ENCODE peak calls at places on chromosomes 7 and 10, in seven cellular contexts. O, L, D, Y, K, W and R are unnamed samples.

GRCh38 chr7:142391191-142391992 is 133.5 kb upstream of the PRSS58 start:
- DNase-seq in W (peak; percentile 40), O (no peak), K (peak; percentile 38), D (peak; percentile 76), L (peak; percentile 51), Y (peak; percentile 78), R (peak; percentile 15)

GRCh38 chr7:18558910-18559309 is 63.4 kb downstream of the HDAC9 start:
- DNase-seq in Y (no peak), L (no peak), D (no peak), W (no peak), O (no peak), K (no peak), R (no peak)

GRCh38 chr7:37186753-37187152 is 261.9 kb downstream of the ELMO1 start:
- DNase-seq in K (no peak), L (no peak), O (no peak), Y (no peak), D (no peak), W (no peak), R (no peak)

GRCh38 chr7:125506331-125506730 is 576.7 kb upstream of the POT1 start:
- DNase-seq in Y (peak; percentile 13), D (no peak), K (no peak), L (no peak), W (no peak), O (no peak), R (no peak)

GRCh38 chr7:49020145-49020544 is 95.8 kb downstream of the CDC14C start:
- DNase-seq in W (no peak), D (no peak), O (no peak), Y (no peak), K (no peak), L (no peak), R (no peak)

GRCh38 chr7:41241641-41242040 is 461.2 kb downstream of the INHBA start:
- DNase-seq in K (peak; percentile 3), O (no peak), L (no peak), Y (peak; percentile 15), D (peak; percentile 51), W (no peak), R (no peak)

GRCh38 chr7:124101173-124101768 is 68.4 kb upstream of the TMEM229A start:
- DNase-seq in Y (peak; percentile 34), W (peak; percentile 6), K (no peak), D (no peak), L (peak; percentile 17), O (peak; percentile 23), R (peak; percentile 10)

GRCh38 chr10:53957401-53957800 is 843.6 kb downstream of the PCDH15 start:
- DNase-seq in Y (no peak), O (peak; percentile 28), K (no peak), L (no peak), D (no peak), W (no peak), R (no peak)

GRCh38 chr7:29684787-29685650 is 121.3 kb upstream of the WIPF3 start:
- DNase-seq in Y (peak; percentile 85), O (peak; percentile 80), L (peak; percentile 65), W (peak; percentile 77), D (peak; percentile 72), K (peak; percentile 13), R (peak; percentile 50)

GRCh38 chr10:98225000-98225399 is 43.0 kb downstream of the LOXL4 start:
- DNase-seq in O (no peak), Y (no peak), L (no peak), D (no peak), K (no peak), W (no peak), R (peak; percentile 55)

GRCh38 chr10:73263948-73264347 is 11.5 kb upstream of the MRPS16 start:
- DNase-seq in W (no peak), Y (no peak), D (no peak), L (no peak), O (peak; percentile 26), K (no peak), R (peak; percentile 36)

GRCh38 chr10:96846926-96847325 is 14.8 kb downstream of the LCOR start:
- DNase-seq in W (no peak), K (no peak), L (no peak), D (no peak), O (no peak), Y (no peak), R (no peak)

GRCh38 chr10:96840841-96841518 is 8.9 kb downstream of the LCOR start:
- DNase-seq in O (peak; percentile 73), W (no peak), Y (peak; percentile 77), L (no peak), D (no peak), K (no peak), R (peak; percentile 60)

GRCh38 chr10:96846395-96846794 is 14.3 kb downstream of the LCOR start:
- DNase-seq in O (no peak), Y (no peak), W (no peak), K (no peak), L (no peak), D (no peak), R (no peak)

GRCh38 chr10:96842896-96843723 is 11.0 kb downstream of the LCOR start:
- DNase-seq in Y (peak; percentile 55), K (no peak), D (no peak), O (no peak), L (no peak), W (no peak), R (no peak)

DNA sequence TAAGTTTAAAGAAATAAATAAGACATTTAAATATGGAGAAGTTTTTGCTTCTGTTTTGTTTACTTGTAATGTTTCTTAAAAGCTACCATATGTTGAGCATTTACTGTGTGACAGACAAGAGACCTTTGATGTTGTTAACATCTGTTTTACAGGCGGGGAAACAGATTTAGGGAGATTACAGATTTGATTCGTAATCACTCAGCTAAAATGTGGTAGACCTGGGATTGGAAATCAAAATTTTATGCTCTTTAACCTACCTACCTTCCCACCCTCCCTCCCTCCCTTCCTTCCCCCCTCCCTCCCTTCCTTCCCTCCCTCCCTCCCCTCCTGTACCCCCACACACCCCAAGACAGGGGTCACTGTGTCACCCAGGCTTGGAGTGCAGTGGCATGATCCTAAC is 11.7 kb downstream of the LCOR start:
- DNase-seq in K (no peak), W (no peak), O (no peak), L (no peak), Y (no peak), D (no peak), R (no peak)
- H3K18ac ChIP-seq in K (no peak overlapping the region), W (peak overlapping the region; percentile 92), O (no peak overlapping the region), L (no peak overlapping the region), Y (no peak overlapping the region), D (no peak overlapping the region), R (no peak overlapping the region)

GRCh38 chr7:31314781-31315180 is 25.7 kb downstream of the NEUROD6 start:
- DNase-seq in D (no peak), W (no peak), L (no peak), Y (no peak), K (no peak), O (no peak), R (no peak)

GRCh38 chr7:31311465-31312074 is 29.0 kb downstream of the NEUROD6 start:
- DNase-seq in O (no peak), W (no peak), K (no peak), D (peak; percentile 39), Y (peak; percentile 90), L (no peak), R (no peak)

GRCh38 chr7:31316876-31317275 is 23.6 kb downstream of the NEUROD6 start:
- DNase-seq in D (no peak), L (no peak), W (no peak), O (no peak), Y (no peak), K (no peak), R (no peak)

GRCh38 chr7:31315758-31316157 is 24.8 kb downstream of the NEUROD6 start:
- DNase-seq in O (no peak), K (no peak), L (no peak), W (no peak), D (no peak), Y (no peak), R (no peak)

DNA sequence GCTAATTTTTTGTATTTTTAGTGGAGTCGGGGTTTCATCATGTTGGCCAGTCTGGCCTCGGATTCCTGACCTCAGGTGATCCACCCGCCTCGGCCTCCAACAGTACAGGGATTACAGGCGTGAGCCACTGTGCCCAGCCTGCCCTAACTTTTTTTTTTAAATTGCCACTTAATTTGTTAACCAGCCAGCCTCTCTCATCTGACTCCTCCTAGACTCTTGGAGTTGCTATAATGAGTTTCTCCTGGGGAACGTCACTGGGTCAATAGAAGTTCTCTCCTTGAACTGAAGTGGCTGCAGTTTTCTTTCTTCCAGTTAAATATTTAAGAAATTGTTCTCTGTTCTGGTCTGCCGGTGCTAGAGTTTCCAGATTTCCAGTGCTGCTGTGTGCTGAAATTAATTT is 27.7 kb downstream of the NEUROD6 start:
- DNase-seq in O (no peak), W (no peak), L (no peak), Y (no peak), D (no peak), K (no peak), R (no peak)
- H3K18ac ChIP-seq in O (no peak overlapping the region), W (no peak overlapping the region), L (no peak overlapping the region), Y (no peak overlapping the region), D (no peak overlapping the region), K (no peak overlapping the region), R (no peak overlapping the region)

DNA sequence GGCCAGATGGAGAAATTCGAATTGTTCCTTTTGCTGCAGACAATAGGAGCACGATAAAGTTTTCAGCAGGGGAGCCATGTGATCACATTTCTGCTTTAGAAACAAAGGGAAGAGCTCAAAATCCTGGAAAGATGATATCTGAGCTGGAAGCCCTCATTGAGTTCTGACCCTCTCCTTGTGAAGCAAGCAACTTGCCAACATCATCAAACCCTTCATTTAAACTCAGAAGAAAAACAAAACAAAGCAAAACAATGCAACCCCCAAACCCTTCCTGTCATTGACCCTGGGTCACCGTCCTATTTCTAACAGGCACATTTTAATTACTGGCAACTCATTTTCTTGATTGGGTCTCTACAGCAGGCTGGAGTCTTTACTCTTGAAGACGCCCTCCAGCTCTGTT is 198.3 kb upstream of the ZNF32 start:
- DNase-seq in K (no peak), L (no peak), O (no peak), D (no peak), Y (no peak), W (no peak), R (no peak)
- H3K18ac ChIP-seq in K (no peak overlapping the region), L (no peak overlapping the region), O (no peak overlapping the region), D (no peak overlapping the region), Y (no peak overlapping the region), W (no peak overlapping the region), R (no peak overlapping the region)

GRCh38 chr7:12550956-12551355 is 19.6 kb upstream of the SCIN start:
- DNase-seq in Y (peak; percentile 21), K (no peak), D (no peak), O (no peak), W (no peak), L (no peak), R (peak; percentile 28)

GRCh38 chr7:12557282-12557681 is 13.2 kb upstream of the SCIN start:
- DNase-seq in L (no peak), K (no peak), Y (peak; percentile 17), D (peak; percentile 30), W (peak; percentile 18), O (no peak), R (no peak)

GRCh38 chr7:12554848-12555247 is 15.7 kb upstream of the SCIN start:
- DNase-seq in W (no peak), Y (no peak), D (no peak), K (no peak), O (no peak), L (no peak), R (no peak)

GRCh38 chr7:12554421-12554820 is 16.1 kb upstream of the SCIN start:
- DNase-seq in O (no peak), L (no peak), Y (no peak), D (no peak), W (no peak), K (no peak), R (no peak)

DNA sequence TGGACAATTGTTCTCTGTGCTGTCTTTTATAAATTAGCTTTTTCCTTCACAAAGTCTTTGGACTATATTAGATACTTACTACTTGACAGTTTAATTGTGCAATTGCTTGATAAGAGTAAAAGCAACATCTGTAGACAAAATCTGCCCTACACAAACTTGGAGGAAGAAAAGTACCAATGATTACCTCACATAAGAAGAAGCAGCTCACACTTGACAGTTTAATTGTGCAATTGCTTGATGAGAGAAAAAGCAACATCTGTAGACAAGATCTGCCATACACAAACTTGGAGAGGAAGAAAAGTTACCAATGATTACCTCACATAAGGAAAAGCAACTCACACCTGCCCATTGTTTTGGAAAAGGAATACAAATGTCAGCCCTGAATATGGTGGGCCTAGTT is 17.1 kb upstream of the SCIN start:
- DNase-seq in W (no peak), O (no peak), L (no peak), K (no peak), D (no peak), Y (no peak), R (no peak)
- H3K18ac ChIP-seq in W (no peak overlapping the region), O (no peak overlapping the region), L (no peak overlapping the region), K (no peak overlapping the region), D (no peak overlapping the region), Y (no peak overlapping the region), R (no peak overlapping the region)